ENCODE peak calls at places on chromosome 22, in nine cellular contexts. L is K562, F is spleen, Y is stomach, O is breast epithelium, Q is upper lobe of left lung, T is HCT116, I is H1, K is GM23338. B is an unnamed sample. For H3K4me1, the result is how much of the 10 kb centered on the place peaks cover.

GRCh38 chr22:48448821-48449220 is 1378.9 kb downstream of the BRD1 start:
- DNase-seq in K (no peak), F (peak), T (no peak), Y (no peak), Q (no peak), I (no peak), L (no peak), O (no peak), B (no peak)

GRCh38 chr22:38728899-38729796 is 23.4 kb downstream of the GTPBP1 start:
- DNase-seq in Y (no peak), K (no peak), Q (peak), F (peak), L (no peak), O (no peak), T (no peak), I (no peak), B (no peak)

GRCh38 chr22:25777870-25778269 is 35.9 kb downstream of the MYO18B start:
- DNase-seq in Q (no peak), T (peak), K (peak), F (no peak), L (no peak), Y (no peak), I (no peak), O (no peak), B (no peak)

GRCh38 chr22:30922151-30922611 is 46.4 kb downstream of the MORC2 start:
- DNase-seq in Q (peak), T (no peak), Y (peak), L (no peak), K (peak), O (no peak), F (peak), I (no peak), B (peak)

GRCh38 chr22:35524966-35525686 is 15.5 kb upstream of the RASD2 start:
- DNase-seq in T (no peak), F (no peak), L (no peak), K (no peak), Y (no peak), O (no peak), I (no peak), Q (peak), B (peak)

GRCh38 chr22:38578505-38578904 is 8.5 kb upstream of the DMC1 start:
- DNase-seq in Q (no peak), L (no peak), T (no peak), Y (no peak), F (no peak), K (peak), O (no peak), I (no peak), B (no peak)

GRCh38 chr22:36010090-36010489 is 18.5 kb downstream of the RBFOX2 start:
- DNase-seq in O (no peak), L (peak), Y (no peak), F (no peak), Q (no peak), I (peak), K (peak), T (no peak), B (no peak)

GRCh38 chr22:39907035-39907434 is 6.2 kb downstream of the GRAP2 start:
- DNase-seq in Y (no peak), O (no peak), T (no peak), I (no peak), Q (no peak), K (no peak), F (no peak), L (no peak), B (no peak)

GRCh38 chr22:36659762-36660509 is 43.6 kb downstream of the CACNG2 start:
- DNase-seq in L (peak), I (no peak), T (peak), O (peak), K (no peak), F (peak), Q (peak), Y (peak), B (peak)

GRCh38 chr22:23044570-23044969 is 25.7 kb upstream of the GNAZ start:
- DNase-seq in L (no peak), O (no peak), I (no peak), K (no peak), Q (no peak), Y (no peak), T (no peak), F (no peak), B (no peak)

GRCh38 chr22:31870890-31871289 is 73.4 kb upstream of the YWHAH start:
- DNase-seq in T (no peak), K (no peak), L (no peak), O (no peak), F (no peak), Q (no peak), I (no peak), Y (no peak), B (no peak)

GRCh38 chr22:19802881-19803735 is 42.5 kb downstream of the TBX1 start:
- DNase-seq in I (no peak), L (no peak), T (no peak), Q (peak), Y (no peak), O (no peak), F (peak), K (no peak), B (no peak)

GRCh38 chr22:35599364-35599763 is 17.8 kb downstream of the MB start:
- DNase-seq in O (no peak), F (no peak), L (no peak), Y (no peak), Q (no peak), I (no peak), T (no peak), K (no peak), B (no peak)

GRCh38 chr22:36107436-36107835 is 53.1 kb downstream of the APOL3 start:
- DNase-seq in I (no peak), Y (no peak), L (no peak), K (no peak), O (no peak), T (no peak), Q (no peak), F (no peak), B (peak)

GRCh38 chr22:41994506-41994905 is 4.1 kb upstream of the WBP2NL start:
- DNase-seq in Q (no peak), T (no peak), O (no peak), L (no peak), Y (peak), I (no peak), F (peak), K (no peak), B (no peak)

GRCh38 chr22:27726726-27727449 is 74.7 kb downstream of the MN1 start:
- DNase-seq in L (peak), Q (no peak), I (no peak), O (no peak), Y (peak), F (no peak), T (no peak), K (peak), B (peak)

GRCh38 chr22:37485714-37486223 is 415 bp downstream of the MFNG start:
- DNase-seq in K (no peak), I (no peak), O (no peak), T (no peak), Q (no peak), Y (no peak), F (peak), L (no peak), B (no peak)

GRCh38 chr22:22127100-22127499 is 117.5 kb upstream of the VPREB1 start:
- DNase-seq in T (no peak), L (no peak), I (no peak), O (no peak), K (no peak), F (no peak), Y (no peak), Q (no peak), B (no peak)

GRCh38 chr22:47807506-47807905 is 1045.1 kb downstream of the TBC1D22A start:
- DNase-seq in T (no peak), Q (no peak), F (no peak), K (no peak), L (no peak), O (no peak), I (no peak), Y (no peak), B (no peak)

GRCh38 chr22:30390974-30391691 is 3.9 kb upstream of the RNF215 start:
- DNase-seq in T (peak), L (peak), K (peak), Q (no peak), O (peak), I (peak), Y (peak), F (peak), B (no peak)

GRCh38 chr22:43293661-43294392 is 49.3 kb downstream of the SCUBE1 start:
- DNase-seq in I (no peak), T (no peak), Y (peak), F (no peak), L (peak), O (peak), K (no peak), Q (peak), B (peak)

GRCh38 chr22:40498454-40499186 is 128.2 kb downstream of the SGSM3 start:
- DNase-seq in I (peak), T (peak), F (no peak), K (peak), Y (no peak), Q (no peak), L (no peak), O (no peak), B (no peak)

GRCh38 chr22:42673898-42674390 is 24.8 kb upstream of the CYB5R3 start:
- DNase-seq in O (no peak), I (no peak), Q (no peak), T (no peak), F (no peak), K (peak), L (no peak), Y (no peak), B (no peak)

GRCh38 chr22:41656515-41656914 is 32.2 kb downstream of the SNU13 start:
- DNase-seq in T (no peak), Q (no peak), I (no peak), L (no peak), K (no peak), F (no peak), O (no peak), Y (no peak), B (no peak)

GRCh38 chr22:23268877-23269276 is 88.6 kb downstream of the BCR start:
- DNase-seq in L (peak), K (no peak), F (no peak), I (no peak), O (no peak), Y (no peak), T (no peak), Q (no peak), B (no peak)

GRCh38 chr22:17112491-17113042 is 8.6 kb downstream of the TMEM121B start:
- DNase-seq in I (no peak), O (no peak), Y (no peak), K (no peak), L (no peak), Q (no peak), T (no peak), F (peak), B (peak)

GRCh38 chr22:38074181-38075104 is 9.5 kb downstream of the SLC16A8 start:
- DNase-seq in I (no peak), T (no peak), L (no peak), Q (peak), F (no peak), O (no peak), Y (no peak), K (peak), B (no peak)

GRCh38 chr22:33044059-33044458 is 14.1 kb downstream of the SYN3 start:
- DNase-seq in K (no peak), Q (no peak), I (no peak), L (no peak), F (no peak), O (no peak), Y (no peak), T (no peak), B (no peak)

GRCh38 chr22:24001314-24001713 is 3.9 kb downstream of the GSTT4 start:
- DNase-seq in T (no peak), Q (peak), I (no peak), F (no peak), L (no peak), O (no peak), K (peak), Y (no peak), B (no peak)

GRCh38 chr22:36413022-36413770 is 25.4 kb upstream of the MYH9 start:
- DNase-seq in F (no peak), L (no peak), Q (no peak), O (no peak), Y (no peak), I (no peak), T (no peak), K (no peak), B (no peak)

GRCh38 chr22:32572741-32573140 is 98.1 kb downstream of the FBXO7 start:
- DNase-seq in L (peak), Q (no peak), K (no peak), I (no peak), F (no peak), T (no peak), O (no peak), Y (no peak), B (peak)

GRCh38 chr22:24190159-24190540 is 8.9 kb downstream of the SUSD2 start:
- DNase-seq in Q (peak), F (no peak), I (no peak), Y (no peak), K (no peak), O (no peak), L (no peak), T (no peak), B (peak)

GRCh38 chr22:27987557-27987956 is 68.5 kb upstream of the PITPNB start:
- DNase-seq in T (no peak), I (no peak), F (no peak), Q (no peak), Y (peak), L (no peak), O (no peak), K (no peak), B (peak)

GRCh38 chr22:25779890-25780289 is 37.9 kb downstream of the MYO18B start:
- DNase-seq in L (no peak), Y (no peak), O (no peak), I (no peak), K (no peak), Q (peak), T (no peak), F (no peak), B (no peak)

GRCh38 chr22:42299586-42300285 is 29.3 kb upstream of the TCF20 start:
- DNase-seq in L (peak), Q (peak), O (no peak), Y (peak), T (no peak), I (no peak), F (peak), K (peak), B (no peak)

GRCh38 chr22:38739300-38740055 is 16.3 kb downstream of the SUN2 start:
- DNase-seq in F (no peak), L (no peak), I (no peak), Y (no peak), Q (no peak), O (no peak), T (no peak), K (no peak), B (no peak)

GRCh38 chr22:33831207-33831606 is 89.1 kb downstream of the LARGE1 start:
- DNase-seq in K (peak), O (no peak), F (no peak), T (no peak), Q (no peak), I (no peak), Y (no peak), L (no peak), B (no peak)

GRCh38 chr22:16803255-16803917 is 21.8 kb downstream of the XKR3 start:
- DNase-seq in K (no peak), O (no peak), Q (no peak), Y (no peak), T (no peak), L (no peak), F (no peak), I (no peak), B (no peak)

GRCh38 chr22:30542811-30543188 is 3.7 kb downstream of the SEC14L6 start:
- DNase-seq in L (no peak), K (no peak), F (no peak), Q (no peak), Y (no peak), T (no peak), O (no peak), I (no peak), B (no peak)

GRCh38 chr22:20952544-20953341 is 14.3 kb upstream of the AIFM3 start:
- DNase-seq in T (no peak), Y (no peak), L (no peak), K (no peak), F (peak), O (no peak), I (no peak), Q (no peak), B (no peak)
- H3K4me1 ChIP-seq in T (under half), Y (under half), L (under half), K (under half), F (under half), O (under half), I (under half), Q (under half), B (under half)

GRCh38 chr22:44729391-44730012 is 22.9 kb upstream of the ARHGAP8 start:
- DNase-seq in K (no peak), T (no peak), Q (peak), I (no peak), O (no peak), Y (no peak), F (peak), L (no peak), B (peak)
- TF ChIP-seq POLR2AphosphoS5 in K (no peak), T (no peak), Q (no peak), I (no peak), O (peak), Y (no peak), F (peak), L (no peak), B (no peak)

DNA sequence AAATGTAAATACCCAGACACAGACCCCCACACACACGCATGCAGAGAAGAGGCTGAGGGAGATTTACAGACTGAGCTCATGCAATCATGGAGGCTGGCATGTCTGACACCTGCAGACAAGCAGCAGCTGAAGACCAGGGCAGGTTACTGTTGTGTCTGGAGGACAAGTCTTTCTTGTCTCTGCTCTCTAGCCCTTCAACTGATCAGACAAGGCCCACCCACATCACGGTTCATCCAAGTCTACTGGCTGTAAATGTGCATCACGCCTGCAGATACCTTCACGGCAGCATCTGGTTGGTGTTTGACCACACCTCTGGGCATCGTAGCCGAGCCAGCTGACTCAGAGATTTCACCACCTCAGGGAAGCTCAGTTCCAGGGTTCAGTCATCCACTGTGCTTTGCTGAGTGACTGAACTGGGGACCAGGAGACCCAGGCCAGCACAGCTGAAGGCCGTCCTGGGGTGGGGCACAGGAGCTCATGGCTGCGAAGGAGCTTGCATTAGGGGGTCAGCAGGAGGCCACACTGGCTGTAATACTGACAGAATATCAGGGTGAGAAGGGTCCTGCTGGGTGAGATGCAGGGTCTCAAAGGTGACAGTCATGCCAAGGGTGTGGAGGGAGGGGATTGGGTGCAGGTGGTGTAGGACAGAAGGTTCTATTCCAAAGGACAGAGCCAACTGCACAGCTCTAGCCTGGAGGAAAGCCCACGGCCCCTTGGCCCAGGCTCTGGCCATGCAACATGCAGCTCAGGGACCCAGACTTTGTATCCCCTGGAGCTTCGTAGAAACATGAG is 304.9 kb downstream of the BRD1 start:
- DNase-seq in T (no peak), Y (no peak), K (no peak), I (no peak), Q (no peak), F (peak), L (no peak), O (no peak), B (peak)
- H3K4me1 ChIP-seq in T (under half), Y (under half), K (under half), I (under half), Q (under half), F (under half), L (under half), O (under half), B (under half)

DNA sequence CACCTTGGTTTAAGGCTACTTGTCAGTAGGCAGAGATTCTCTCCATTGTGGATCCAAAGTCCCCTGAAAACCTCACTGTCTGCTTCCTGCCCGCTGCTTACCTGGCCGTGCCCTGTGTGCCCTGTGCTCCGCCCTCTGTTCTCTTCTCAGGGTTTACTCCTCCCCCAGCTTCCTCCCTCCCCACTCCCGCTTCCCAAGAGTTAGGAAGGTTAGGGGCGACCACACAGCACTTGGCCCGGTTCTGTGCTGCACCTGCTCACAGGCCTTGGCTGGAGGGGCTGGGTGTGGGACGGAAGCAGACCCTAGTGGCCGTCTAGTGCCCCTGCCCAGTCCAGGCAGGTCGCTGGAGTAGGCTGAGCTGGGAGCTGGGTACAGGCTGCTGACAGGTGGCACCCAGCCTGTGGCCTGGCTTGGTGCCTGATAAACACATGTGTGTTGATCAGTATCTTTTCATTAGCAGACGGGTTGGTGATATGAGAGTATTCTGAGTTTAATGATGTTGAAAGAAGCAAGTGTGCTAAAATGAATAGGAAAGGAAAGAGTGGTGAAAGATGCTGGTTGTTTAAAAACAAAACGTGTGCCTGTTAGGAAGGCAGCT is 40.5 kb downstream of the GRAMD4 start:
- DNase-seq in Y (peak), T (no peak), O (peak), K (peak), L (no peak), I (no peak), Q (peak), F (no peak), B (no peak)
- TF ChIP-seq POLR2AphosphoS5 in Y (no peak), T (no peak), O (no peak), K (no peak), L (no peak), I (no peak), Q (no peak), F (no peak), B (no peak)

GRCh38 chr22:29184886-29185575 is 20.7 kb upstream of the EMID1 start:
- DNase-seq in Q (no peak), L (no peak), F (no peak), I (no peak), Y (no peak), T (no peak), K (no peak), O (no peak), B (peak)
- H3K4me1 ChIP-seq in Q (under half), L (under half), F (under half), I (under half), Y (under half), T (under half), K (under half), O (under half), B (under half)

B was measured in sigmoid colon.